ENCODE peak calls at places on chromosomes 13 and 19, in ten cellular contexts. Q is skeletal muscle cell; M is GM03348; A is T-helper 1 cell; O is endothelial cell; V is iPS-NIHi11; G is stimulated activated CD8-positive, alpha-beta memory T cell treated with anti-CD3 and anti-CD28 coated beads, Interleukin-2, amount 100 ng/mL, for 48 hours; J is right cardiac atrium; H is C1 segment of cervical spinal cord; E is B cell. F is an unnamed sample.

GRCh38 chr19:37905936-37906867 is at the start of gene WDR87:
- DNase-seq in G (peak), M (peak), H (peak), V (peak), J (no peak), A (peak), O (peak), Q (no peak), E (peak), F (peak)

GRCh38 chr19:51693246-51693645 is at the start of gene SPACA6:
- DNase-seq in M (no peak), E (no peak), H (no peak), Q (no peak), O (no peak), V (no peak), J (peak), A (no peak), G (no peak), F (no peak)

GRCh38 chr19:46009530-46010510 is 13.0 kb downstream of the PGLYRP1 start:
- DNase-seq in V (peak), O (peak), Q (no peak), A (peak), H (peak), E (peak), G (peak), J (peak), M (peak), F (peak)

GRCh38 chr13:81872581-81872980 is 1531.7 kb upstream of the SPRY2 start:
- DNase-seq in M (no peak), A (no peak), O (peak), J (no peak), E (no peak), G (no peak), Q (no peak), H (no peak), V (no peak), F (no peak)

GRCh38 chr13:58151452-58151851 is 519.9 kb downstream of the PCDH17 start:
- DNase-seq in Q (peak), H (no peak), V (no peak), J (no peak), O (no peak), E (no peak), A (no peak), M (no peak), G (no peak), F (no peak)

GRCh38 chr13:43663474-43664090 is 123.2 kb downstream of the ENOX1 start:
- DNase-seq in V (no peak), E (no peak), Q (peak), M (peak), A (no peak), O (no peak), J (no peak), H (no peak), G (no peak), F (peak)

GRCh38 chr19:42074513-42075363 is 1.2 kb upstream of the ZNF574 start:
- DNase-seq in G (no peak), H (no peak), M (peak), Q (no peak), J (no peak), A (no peak), O (no peak), V (no peak), E (no peak), F (no peak)

GRCh38 chr19:36266375-36266961 is 51.6 kb downstream of the ZNF146 start:
- DNase-seq in V (no peak), A (no peak), O (no peak), G (no peak), J (peak), Q (no peak), H (no peak), M (no peak), E (no peak), F (no peak)

GRCh38 chr19:1911098-1911497 is 5.9 kb downstream of the ADAT3 start:
- DNase-seq in M (no peak), V (no peak), E (no peak), Q (no peak), H (no peak), A (no peak), J (no peak), G (no peak), O (no peak), F (no peak)

GRCh38 chr19:1364070-1364719 is 19.5 kb upstream of the NDUFS7 start:
- DNase-seq in J (no peak), Q (no peak), E (no peak), A (no peak), H (no peak), G (no peak), V (no peak), M (no peak), O (no peak), F (no peak)

GRCh38 chr13:83086948-83087347 is 795.3 kb downstream of the SLITRK1 start:
- DNase-seq in Q (no peak), J (no peak), E (no peak), O (no peak), M (no peak), A (no peak), H (no peak), G (no peak), V (no peak), F (no peak)

GRCh38 chr13:22114630-22115311 is 443.9 kb downstream of the FGF9 start:
- DNase-seq in G (no peak), Q (no peak), M (peak), O (no peak), A (no peak), H (no peak), V (no peak), E (peak), J (no peak), F (no peak)

GRCh38 chr13:113846639-113847318 is 17.1 kb downstream of the GAS6 start:
- DNase-seq in O (no peak), J (peak), E (no peak), A (no peak), V (no peak), H (no peak), M (no peak), Q (no peak), G (no peak), F (no peak)

GRCh38 chr19:7535035-7535992 is at the start of gene PNPLA6:
- DNase-seq in H (peak), G (peak), V (peak), Q (peak), E (peak), A (peak), J (peak), O (peak), M (peak), F (peak)

GRCh38 chr13:98972059-98972458 is 5.8 kb downstream of the DOCK9 start:
- DNase-seq in O (no peak), G (no peak), H (no peak), M (no peak), V (no peak), J (no peak), Q (no peak), A (no peak), E (no peak), F (no peak)

GRCh38 chr13:24381539-24382265 is 72.3 kb downstream of the C1QTNF9 start:
- DNase-seq in J (no peak), Q (peak), G (no peak), M (no peak), E (no peak), V (no peak), A (no peak), O (no peak), H (no peak), F (no peak)

GRCh38 chr19:1210227-1210538 is 4.6 kb downstream of the STK11 start:
- DNase-seq in Q (no peak), J (no peak), A (no peak), H (peak), O (no peak), G (no peak), M (no peak), V (no peak), E (no peak), F (no peak)

GRCh38 chr19:48400018-48400742 is 6.7 kb downstream of the GRIN2D start:
- DNase-seq in G (no peak), M (peak), H (no peak), Q (peak), V (peak), J (peak), E (no peak), A (no peak), O (peak), F (peak)

GRCh38 chr13:24272452-24273161 is 36.8 kb upstream of the C1QTNF9 start:
- DNase-seq in V (no peak), J (peak), M (no peak), A (no peak), O (no peak), Q (no peak), G (no peak), E (no peak), H (peak), F (no peak)

GRCh38 chr13:40665754-40666057 is 735 bp downstream of the FOXO1 start:
- DNase-seq in J (no peak), A (peak), V (no peak), H (no peak), O (no peak), E (peak), M (no peak), G (no peak), Q (no peak), F (peak)

GRCh38 chr13:106100261-106100919 is 435.1 kb downstream of the EFNB2 start:
- DNase-seq in H (no peak), G (no peak), M (no peak), J (peak), E (no peak), Q (no peak), O (peak), A (no peak), V (peak), F (no peak)

GRCh38 chr13:104976964-104977363 is 1558.5 kb downstream of the EFNB2 start:
- DNase-seq in G (no peak), Q (no peak), M (no peak), A (no peak), V (no peak), O (no peak), H (no peak), E (no peak), J (no peak), F (no peak)

GRCh38 chr13:106523566-106523965 is 11.9 kb downstream of the EFNB2 start:
- DNase-seq in M (no peak), G (no peak), A (no peak), O (no peak), E (no peak), V (no peak), Q (no peak), H (peak), J (no peak), F (no peak)

GRCh38 chr19:17840019-17840418 is 7.8 kb downstream of the JAK3 start:
- DNase-seq in E (no peak), Q (no peak), V (no peak), G (no peak), M (no peak), O (no peak), H (no peak), A (no peak), J (no peak), F (no peak)

GRCh38 chr19:8342316-8342683 is 762 bp downstream of the KANK3 start:
- DNase-seq in J (no peak), H (no peak), V (peak), Q (no peak), O (peak), A (no peak), M (no peak), G (no peak), E (peak), F (no peak)

GRCh38 chr19:50203281-50204080 is at the start of gene MYH14:
- DNase-seq in H (peak), A (no peak), Q (no peak), G (peak), E (peak), J (peak), O (no peak), V (peak), M (peak), F (peak)

GRCh38 chr19:37095859-37096258 is 17.6 kb downstream of the ZNF420 start:
- DNase-seq in M (no peak), H (no peak), J (no peak), O (no peak), Q (no peak), V (no peak), G (no peak), A (no peak), E (no peak), F (no peak)

GRCh38 chr19:45191324-45191845 is 12.8 kb downstream of the BLOC1S3 start:
- DNase-seq in J (no peak), M (no peak), E (no peak), G (no peak), A (no peak), Q (no peak), V (no peak), O (no peak), H (no peak), F (no peak)

GRCh38 chr19:35757231-35757748 is 461 bp upstream of the HSPB6 start:
- DNase-seq in O (peak), E (no peak), M (peak), Q (peak), H (no peak), G (no peak), V (peak), J (peak), A (no peak), F (peak)